ENCODE peak calls at places on chromosomes 3 and 15, in four cellular contexts. One of them, this sample, is unnamed.

GRCh38 chr3:122961146-122961545 is 66.4 kb downstream of the SEMA5B start:
- DNase-seq in adrenal gland: no peak
- DNase-seq in GM13976: no peak
- DNase-seq in progenitor cell of endocrine pancreas: no peak
- DNase-seq in this sample: no peak

GRCh38 chr3:138727371-138727770 is 107.4 kb downstream of the PIK3CB start:
- DNase-seq in adrenal gland: no peak
- DNase-seq in GM13976: no peak
- DNase-seq in progenitor cell of endocrine pancreas: no peak
- DNase-seq in this sample: no peak

GRCh38 chr3:41202834-41203345 is 3.6 kb downstream of the CTNNB1 start:
- DNase-seq in adrenal gland: no peak
- DNase-seq in GM13976: no peak
- DNase-seq in progenitor cell of endocrine pancreas: no peak
- DNase-seq in this sample: no peak

GRCh38 chr15:69410290-69410874 is 3.8 kb upstream of the KIF23 start:
- DNase-seq in adrenal gland: no peak
- DNase-seq in GM13976: no peak
- DNase-seq in progenitor cell of endocrine pancreas: no peak
- DNase-seq in this sample: no peak

GRCh38 chr15:75776075-75776443 is 63.4 kb upstream of the CSPG4 start:
- DNase-seq in adrenal gland: peak
- DNase-seq in GM13976: no peak
- DNase-seq in progenitor cell of endocrine pancreas: no peak
- DNase-seq in this sample: no peak

GRCh38 chr3:169072494-169072893 is 591.0 kb downstream of the MECOM start:
- DNase-seq in adrenal gland: no peak
- DNase-seq in GM13976: no peak
- DNase-seq in progenitor cell of endocrine pancreas: no peak
- DNase-seq in this sample: no peak

GRCh38 chr15:84981711-84982300 is at the start of gene PDE8A:
- DNase-seq in adrenal gland: peak
- DNase-seq in GM13976: peak
- DNase-seq in progenitor cell of endocrine pancreas: peak
- DNase-seq in this sample: no peak

GRCh38 chr3:126319701-126320295 is 37.4 kb downstream of the KLF15 start:
- DNase-seq in adrenal gland: no peak
- DNase-seq in GM13976: no peak
- DNase-seq in progenitor cell of endocrine pancreas: no peak
- DNase-seq in this sample: no peak

GRCh38 chr15:89203705-89204273 is 17.6 kb downstream of the RLBP1 start:
- DNase-seq in adrenal gland: no peak
- DNase-seq in GM13976: peak
- DNase-seq in progenitor cell of endocrine pancreas: no peak
- DNase-seq in this sample: peak

GRCh38 chr3:78804251-78805037 is 963.4 kb downstream of the ROBO1 start:
- DNase-seq in adrenal gland: no peak
- DNase-seq in GM13976: no peak
- DNase-seq in progenitor cell of endocrine pancreas: no peak
- DNase-seq in this sample: no peak

GRCh38 chr15:70478251-70478990 is 284.9 kb downstream of the UACA start:
- DNase-seq in adrenal gland: no peak
- DNase-seq in GM13976: peak
- DNase-seq in progenitor cell of endocrine pancreas: no peak
- DNase-seq in this sample: peak

GRCh38 chr15:70479056-70479455 is 284.3 kb downstream of the UACA start:
- DNase-seq in adrenal gland: no peak
- DNase-seq in GM13976: no peak
- DNase-seq in progenitor cell of endocrine pancreas: no peak
- DNase-seq in this sample: peak

GRCh38 chr15:70479785-70480184 is 283.6 kb downstream of the UACA start:
- DNase-seq in adrenal gland: no peak
- DNase-seq in GM13976: peak
- DNase-seq in progenitor cell of endocrine pancreas: no peak
- DNase-seq in this sample: no peak

GRCh38 chr15:70477750-70478250 is 285.6 kb downstream of the UACA start:
- DNase-seq in adrenal gland: no peak
- DNase-seq in GM13976: no peak
- DNase-seq in progenitor cell of endocrine pancreas: no peak
- DNase-seq in this sample: peak

DNA sequence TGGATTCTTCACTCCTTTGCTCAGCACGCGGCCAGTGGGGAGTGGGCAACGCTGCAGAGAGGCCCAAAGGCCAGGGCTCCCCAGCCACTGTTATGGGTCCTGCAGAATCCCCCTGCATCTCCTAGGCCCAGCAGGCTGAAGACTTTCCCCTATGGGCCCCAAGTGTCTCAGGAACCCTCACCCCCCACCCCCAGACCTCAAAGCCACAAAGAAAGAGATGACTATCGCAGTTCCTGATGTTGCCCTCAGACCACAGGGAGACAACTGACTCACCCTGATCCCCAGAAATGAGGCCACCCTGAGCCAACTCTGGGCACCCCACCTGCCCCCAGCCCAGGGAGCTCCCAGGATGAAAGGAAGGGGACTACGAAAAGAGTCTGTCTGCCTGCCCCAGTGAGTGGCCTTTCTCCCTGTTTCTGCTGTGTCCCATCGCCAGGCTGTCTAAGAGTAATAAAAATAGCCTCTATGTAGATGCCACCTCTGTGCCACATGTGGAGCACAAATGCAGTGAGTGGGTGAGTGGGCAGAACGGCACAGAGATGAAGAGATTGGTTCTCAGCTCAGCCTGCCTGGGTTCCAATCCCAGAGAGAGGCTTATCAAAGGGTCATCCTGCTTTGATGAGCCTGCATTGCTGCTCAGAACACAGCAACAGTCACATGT is 283.0 kb downstream of the UACA start:
- DNase-seq in adrenal gland: no peak
- DNase-seq in GM13976: peak
- DNase-seq in progenitor cell of endocrine pancreas: no peak
- DNase-seq in this sample: peak
- TF ChIP-seq CTCF in adrenal gland: no peak
- TF ChIP-seq CTCF in GM13976: no peak
- TF ChIP-seq CTCF in progenitor cell of endocrine pancreas: no peak
- TF ChIP-seq CTCF in this sample: no peak

GRCh38 chr15:26082069-26082832 is 219.1 kb upstream of the ATP10A start:
- DNase-seq in adrenal gland: peak
- DNase-seq in GM13976: peak
- DNase-seq in progenitor cell of endocrine pancreas: peak
- DNase-seq in this sample: peak
- TF ChIP-seq CTCF in adrenal gland: no peak
- TF ChIP-seq CTCF in GM13976: no peak
- TF ChIP-seq CTCF in progenitor cell of endocrine pancreas: peak
- TF ChIP-seq CTCF in this sample: peak

GRCh38 chr3:4943553-4943952 is 35.7 kb upstream of the BHLHE40 start:
- DNase-seq in adrenal gland: no peak
- DNase-seq in GM13976: no peak
- DNase-seq in progenitor cell of endocrine pancreas: no peak
- DNase-seq in this sample: no peak
- TF ChIP-seq CTCF in adrenal gland: no peak
- TF ChIP-seq CTCF in GM13976: no peak
- TF ChIP-seq CTCF in progenitor cell of endocrine pancreas: peak
- TF ChIP-seq CTCF in this sample: peak

GRCh38 chr3:13391308-13391707 is 28.8 kb downstream of the NUP210 start:
- DNase-seq in adrenal gland: no peak
- DNase-seq in GM13976: no peak
- DNase-seq in progenitor cell of endocrine pancreas: no peak
- DNase-seq in this sample: no peak
- TF ChIP-seq CTCF in adrenal gland: no peak
- TF ChIP-seq CTCF in GM13976: no peak
- TF ChIP-seq CTCF in progenitor cell of endocrine pancreas: peak
- TF ChIP-seq CTCF in this sample: peak

GRCh38 chr15:83320404-83320803 is 35.9 kb upstream of the BNC1 start:
- DNase-seq in adrenal gland: no peak
- DNase-seq in GM13976: no peak
- DNase-seq in progenitor cell of endocrine pancreas: no peak
- DNase-seq in this sample: no peak
- TF ChIP-seq CTCF in adrenal gland: no peak
- TF ChIP-seq CTCF in GM13976: no peak
- TF ChIP-seq CTCF in progenitor cell of endocrine pancreas: no peak
- TF ChIP-seq CTCF in this sample: no peak

GRCh38 chr15:44595246-44595645 is 58.3 kb downstream of the EIF3J start:
- DNase-seq in adrenal gland: no peak
- DNase-seq in GM13976: no peak
- DNase-seq in progenitor cell of endocrine pancreas: no peak
- DNase-seq in this sample: no peak

GRCh38 chr15:44596511-44597010 is 59.6 kb downstream of the EIF3J start:
- DNase-seq in adrenal gland: no peak
- DNase-seq in GM13976: no peak
- DNase-seq in progenitor cell of endocrine pancreas: no peak
- DNase-seq in this sample: no peak

GRCh38 chr15:44595656-44596510 is 58.9 kb downstream of the EIF3J start:
- DNase-seq in adrenal gland: no peak
- DNase-seq in GM13976: peak
- DNase-seq in progenitor cell of endocrine pancreas: no peak
- DNase-seq in this sample: no peak

GRCh38 chr15:44591326-44591725 is 54.4 kb downstream of the EIF3J start:
- DNase-seq in adrenal gland: no peak
- DNase-seq in GM13976: no peak
- DNase-seq in progenitor cell of endocrine pancreas: no peak
- DNase-seq in this sample: no peak

DNA sequence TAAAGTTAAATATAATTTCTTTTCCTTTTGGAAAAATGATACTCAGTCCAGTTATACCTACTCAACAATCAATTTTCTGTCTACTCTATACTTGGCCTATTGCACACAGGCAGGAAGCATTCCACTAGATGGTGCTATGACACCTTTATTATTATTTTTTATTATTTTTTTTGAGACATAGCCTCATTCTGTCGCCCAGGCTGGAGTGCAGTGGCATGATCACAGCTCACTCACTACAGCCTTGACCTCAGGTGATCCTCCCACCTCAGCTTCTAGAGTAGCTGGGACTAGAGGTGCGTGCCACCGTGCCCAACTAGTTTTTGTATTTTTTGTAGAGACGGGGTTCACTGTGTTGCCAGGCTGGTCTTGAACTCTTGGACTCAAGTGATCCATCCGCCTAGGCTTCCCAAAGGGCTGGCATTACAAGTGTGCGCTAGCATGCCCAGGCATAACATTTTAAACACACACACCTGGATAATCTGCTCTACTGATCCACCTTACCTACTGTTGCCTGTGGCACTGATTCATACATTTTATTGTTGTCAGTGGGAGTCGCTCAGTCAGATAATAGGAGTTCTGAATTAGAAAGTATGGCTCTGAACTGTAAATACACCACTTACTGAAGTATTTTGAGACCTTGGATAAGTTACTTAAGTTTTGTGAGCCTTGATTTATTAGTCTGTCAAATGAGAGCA is 56.2 kb downstream of the EIF3J start:
- DNase-seq in adrenal gland: no peak
- DNase-seq in GM13976: no peak
- DNase-seq in progenitor cell of endocrine pancreas: no peak
- DNase-seq in this sample: no peak
- TF ChIP-seq CTCF in adrenal gland: peak
- TF ChIP-seq CTCF in GM13976: no peak
- TF ChIP-seq CTCF in progenitor cell of endocrine pancreas: peak
- TF ChIP-seq CTCF in this sample: peak

GRCh38 chr15:45612790-45613415 is 21.9 kb upstream of the SQOR start:
- DNase-seq in adrenal gland: no peak
- DNase-seq in GM13976: no peak
- DNase-seq in progenitor cell of endocrine pancreas: no peak
- DNase-seq in this sample: no peak

GRCh38 chr15:45616901-45617323 is 17.9 kb upstream of the SQOR start:
- DNase-seq in adrenal gland: no peak
- DNase-seq in GM13976: no peak
- DNase-seq in progenitor cell of endocrine pancreas: no peak
- DNase-seq in this sample: no peak

GRCh38 chr15:45618813-45619212 is 16.0 kb upstream of the SQOR start:
- DNase-seq in adrenal gland: no peak
- DNase-seq in GM13976: no peak
- DNase-seq in progenitor cell of endocrine pancreas: no peak
- DNase-seq in this sample: no peak
- TF ChIP-seq CTCF in adrenal gland: no peak
- TF ChIP-seq CTCF in GM13976: no peak
- TF ChIP-seq CTCF in progenitor cell of endocrine pancreas: peak
- TF ChIP-seq CTCF in this sample: no peak

GRCh38 chr3:73284432-73284831 is 223.0 kb downstream of the EBLN2 start:
- DNase-seq in adrenal gland: no peak
- DNase-seq in GM13976: no peak
- DNase-seq in progenitor cell of endocrine pancreas: no peak
- DNase-seq in this sample: no peak

GRCh38 chr3:73280751-73281150 is 219.3 kb downstream of the EBLN2 start:
- DNase-seq in adrenal gland: no peak
- DNase-seq in GM13976: no peak
- DNase-seq in progenitor cell of endocrine pancreas: no peak
- DNase-seq in this sample: no peak
- TF ChIP-seq CTCF in adrenal gland: no peak
- TF ChIP-seq CTCF in GM13976: no peak
- TF ChIP-seq CTCF in progenitor cell of endocrine pancreas: no peak
- TF ChIP-seq CTCF in this sample: no peak